ENCODE peak calls at places on chromosomes 12 and 14, in eight cellular contexts. R is suprapubic skin, Q is esophagus squamous epithelium, N is fibroblast of lung, L is cardiac muscle cell, M is GM23248, H is psoas muscle, D is OCI-LY7. J is an unnamed sample.

GRCh38 chr12:46267618-46268348 is 1.1 kb downstream of the SLC38A1 start:
- DNase-seq in D (peak), M (peak), Q (no peak), R (no peak), L (peak), H (no peak), N (peak), J (peak)

GRCh38 chr12:39912211-39912980 is 193.5 kb downstream of the SLC2A13 start:
- DNase-seq in L (no peak), M (no peak), Q (no peak), R (peak), H (no peak), N (no peak), D (no peak), J (no peak)

GRCh38 chr12:29148958-29149690 is at the start of gene FAR2:
- DNase-seq in Q (no peak), R (peak), L (peak), M (peak), H (peak), N (peak), D (no peak), J (peak)

GRCh38 chr12:25960176-25960575 is 1.7 kb downstream of the RASSF8 start:
- DNase-seq in M (peak), H (no peak), Q (no peak), R (no peak), D (no peak), L (peak), N (peak), J (no peak)

GRCh38 chr14:90970167-90970600 is 90.3 kb downstream of the RPS6KA5 start:
- DNase-seq in D (no peak), R (no peak), M (no peak), N (peak), L (peak), Q (no peak), H (no peak), J (peak)

GRCh38 chr12:65853489-65854157 is 29.3 kb downstream of the HMGA2 start:
- DNase-seq in R (no peak), M (peak), D (no peak), N (peak), Q (no peak), H (no peak), L (no peak), J (no peak)

GRCh38 chr14:21771671-21772070 is 98.1 kb upstream of the OR4E1 start:
- DNase-seq in N (no peak), D (no peak), L (no peak), M (no peak), H (no peak), R (no peak), Q (no peak), J (peak)

GRCh38 chr14:78598046-78598652 is 428.0 kb downstream of the NRXN3 start:
- DNase-seq in H (peak), R (no peak), D (peak), N (peak), M (peak), L (peak), Q (no peak), J (peak)

GRCh38 chr12:117125275-117125613 is 26.0 kb upstream of the TESC start:
- DNase-seq in M (peak), Q (no peak), D (no peak), H (no peak), R (no peak), L (no peak), N (no peak), J (peak)

GRCh38 chr12:52200086-52200782 is 8.4 kb upstream of the KRT80 start:
- DNase-seq in D (no peak), L (no peak), N (no peak), H (peak), M (no peak), Q (no peak), R (no peak), J (no peak)

GRCh38 chr12:4099276-4099675 is 174.3 kb upstream of the CCND2 start:
- DNase-seq in R (no peak), L (no peak), Q (no peak), N (no peak), D (no peak), H (no peak), M (no peak), J (no peak)

GRCh38 chr12:111767362-111768158 is 827 bp downstream of the ALDH2 start:
- DNase-seq in Q (no peak), N (peak), H (peak), L (peak), R (no peak), D (no peak), M (peak), J (peak)

GRCh38 chr12:111768159-111768895 is 1.6 kb downstream of the ALDH2 start:
- DNase-seq in Q (no peak), N (no peak), D (no peak), R (no peak), L (no peak), M (no peak), H (no peak), J (no peak)

GRCh38 chr12:111764120-111764821 is 2.5 kb upstream of the ALDH2 start:
- DNase-seq in D (peak), M (peak), N (no peak), L (no peak), Q (no peak), R (no peak), H (no peak), J (no peak)

GRCh38 chr12:111769599-111769998 is 2.9 kb downstream of the ALDH2 start:
- DNase-seq in Q (no peak), H (no peak), N (no peak), R (no peak), M (no peak), D (no peak), L (no peak), J (no peak)

DNA sequence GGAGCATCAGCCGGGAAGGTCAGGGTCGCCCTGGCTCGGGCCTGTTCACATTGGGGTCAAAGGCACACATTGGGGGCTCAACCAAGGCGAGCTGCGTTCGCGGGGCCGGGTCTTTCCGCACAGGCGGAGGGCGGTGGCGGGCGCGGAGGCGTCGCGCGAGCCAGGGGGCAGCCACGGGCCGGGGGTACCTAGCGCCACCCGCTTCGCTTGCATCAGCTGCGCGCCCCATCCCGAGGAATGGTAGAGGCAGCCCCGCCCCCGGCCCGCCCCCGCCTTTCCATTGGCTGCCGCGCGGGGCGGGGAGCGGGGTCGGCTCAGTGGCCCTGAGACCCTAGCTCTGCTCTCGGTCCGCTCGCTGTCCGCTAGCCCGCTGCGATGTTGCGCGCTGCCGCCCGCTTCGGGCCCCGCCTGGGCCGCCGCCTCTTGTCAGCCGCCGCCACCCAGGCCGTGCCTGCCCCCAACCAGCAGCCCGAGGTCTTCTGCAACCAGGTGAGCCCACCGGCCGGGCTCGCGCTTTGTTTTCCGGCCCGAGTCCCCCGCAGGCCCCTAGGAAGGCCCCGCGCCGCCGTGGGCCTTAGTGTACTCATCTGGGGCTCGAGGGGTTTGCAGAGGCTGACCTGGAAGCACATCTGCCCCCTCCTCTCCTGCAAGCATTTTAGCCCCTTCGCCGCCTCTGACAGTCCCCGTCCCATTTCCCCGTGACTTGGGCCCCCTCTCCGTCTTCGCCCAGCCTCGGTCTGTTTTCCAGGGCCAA is at the start of gene ALDH2:
- DNase-seq in R (peak), D (peak), Q (no peak), L (peak), M (peak), N (peak), H (peak), J (peak)
- H3K27ac ChIP-seq in R (peak), D (peak), Q (peak), L (no peak), M (no peak), N (no peak), H (peak), J (no peak)

GRCh38 chr14:93960108-93960475 is 16.3 kb downstream of the ASB2 start:
- DNase-seq in R (no peak), H (no peak), Q (no peak), M (peak), N (no peak), L (no peak), D (peak), J (no peak)
- H3K27ac ChIP-seq in R (no peak), H (peak), Q (peak), M (peak), N (no peak), L (peak), D (peak), J (no peak)

DNA sequence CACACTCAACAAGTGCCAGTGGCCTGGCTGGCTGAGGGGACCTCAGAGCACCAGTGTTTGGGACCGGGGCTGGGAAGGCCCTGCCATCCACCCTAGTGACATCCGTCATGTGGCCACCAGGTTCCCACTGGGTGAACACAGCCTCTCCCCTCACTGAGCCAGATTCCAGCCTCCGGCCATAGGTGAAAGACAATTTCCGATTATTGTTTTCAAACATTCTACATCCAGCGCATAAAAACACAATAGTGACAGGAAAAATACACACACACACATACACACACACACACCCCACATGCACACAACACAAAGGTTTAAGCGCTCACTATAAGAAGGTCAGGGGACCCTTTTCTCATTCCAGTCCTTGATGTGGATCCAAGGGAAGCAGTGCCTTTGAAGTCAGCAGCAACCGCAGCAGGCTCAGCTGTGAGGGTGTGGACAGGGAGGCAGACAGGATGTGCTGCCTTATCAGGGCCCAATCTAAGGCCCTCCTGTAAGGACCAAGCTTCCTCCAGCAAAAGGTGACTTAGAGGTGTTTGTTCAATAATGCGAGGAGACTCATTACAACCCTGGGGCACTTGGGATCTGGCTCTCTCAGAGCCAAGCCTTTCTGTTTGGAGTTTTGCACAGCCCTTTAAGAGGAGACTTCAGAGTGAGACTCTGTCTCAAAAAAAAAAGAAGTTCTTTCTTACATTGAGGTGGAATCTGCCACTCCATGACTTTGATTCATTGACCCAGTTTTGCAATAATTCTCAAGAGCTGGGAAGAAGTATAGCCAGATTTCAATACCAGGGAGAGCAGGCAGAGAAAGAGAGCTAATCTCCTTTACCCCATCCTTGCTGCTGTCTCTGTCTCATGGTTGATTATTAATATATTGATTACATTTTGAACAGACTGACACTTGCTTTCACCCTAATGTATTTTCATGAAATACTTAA is 227.8 kb downstream of the ZFP36L1 start:
- DNase-seq in M (no peak), L (peak), N (no peak), D (no peak), Q (no peak), R (peak), H (no peak), J (no peak)
- H3K27ac ChIP-seq in M (no peak), L (peak), N (no peak), D (no peak), Q (peak), R (peak), H (peak), J (peak)

GRCh38 chr12:53561590-53561953 is 54.3 kb upstream of the NPFF start:
- DNase-seq in D (no peak), N (peak), L (peak), H (no peak), Q (no peak), M (peak), R (no peak), J (no peak)

GRCh38 chr12:53560912-53561589 is 53.8 kb upstream of the NPFF start:
- DNase-seq in M (peak), Q (no peak), D (no peak), L (no peak), N (no peak), H (no peak), R (no peak), J (no peak)

GRCh38 chr12:53564941-53565340 is 57.7 kb upstream of the NPFF start:
- DNase-seq in N (peak), L (no peak), M (no peak), Q (no peak), D (no peak), R (no peak), H (no peak), J (no peak)

GRCh38 chr12:53564276-53564675 is 57.0 kb upstream of the NPFF start:
- DNase-seq in H (no peak), M (no peak), D (no peak), Q (no peak), R (no peak), L (no peak), N (no peak), J (no peak)

GRCh38 chr12:53563452-53563851 is 56.2 kb upstream of the NPFF start:
- DNase-seq in R (no peak), D (no peak), H (peak), L (no peak), Q (no peak), M (no peak), N (no peak), J (no peak)
- H3K27ac ChIP-seq in R (no peak), D (no peak), H (peak), L (no peak), Q (no peak), M (no peak), N (no peak), J (no peak)

GRCh38 chr14:31043379-31043778 is 17.2 kb upstream of the STRN3 start:
- DNase-seq in M (no peak), N (no peak), L (no peak), H (no peak), D (no peak), Q (no peak), R (no peak), J (peak)

GRCh38 chr14:31036552-31036951 is 10.4 kb upstream of the STRN3 start:
- DNase-seq in H (no peak), L (no peak), D (no peak), N (no peak), Q (no peak), R (no peak), M (no peak), J (no peak)

GRCh38 chr14:31038521-31039166 is 12.5 kb upstream of the STRN3 start:
- DNase-seq in R (no peak), L (peak), N (no peak), M (peak), Q (no peak), H (no peak), D (no peak), J (no peak)

GRCh38 chr14:31042300-31042699 is 16.1 kb upstream of the STRN3 start:
- DNase-seq in M (no peak), Q (no peak), L (no peak), D (no peak), R (no peak), H (no peak), N (no peak), J (no peak)

DNA sequence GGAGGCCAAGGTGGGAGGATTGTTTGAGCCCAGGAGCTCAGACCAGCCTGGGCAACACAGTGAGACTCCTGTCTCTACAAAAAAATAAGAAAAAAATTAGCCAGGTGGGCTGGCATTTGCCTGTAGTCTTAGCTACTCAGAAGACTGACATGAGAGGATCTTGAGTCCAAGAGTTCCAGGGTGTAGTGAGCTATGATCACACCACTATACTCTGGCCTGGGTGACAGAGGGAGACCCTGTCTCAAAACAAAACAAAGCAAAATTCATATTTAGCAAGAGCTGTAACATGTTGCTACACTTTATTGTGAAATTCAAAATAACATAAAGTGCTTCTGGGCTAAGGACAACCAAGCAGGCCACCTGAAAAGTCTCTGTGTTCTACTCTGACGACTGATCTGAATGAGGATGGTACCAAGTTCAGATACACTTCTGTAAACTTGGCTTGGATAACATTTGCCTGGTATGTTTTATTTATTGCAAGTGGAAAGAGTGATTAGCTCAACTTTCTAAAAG is 11.6 kb upstream of the STRN3 start:
- DNase-seq in R (no peak), L (no peak), H (no peak), M (no peak), Q (no peak), N (no peak), D (no peak), J (no peak)
- H3K27ac ChIP-seq in R (no peak), L (no peak), H (no peak), M (no peak), Q (no peak), N (no peak), D (no peak), J (no peak)

GRCh38 chr12:96399919-96400630 is at the start of gene CDK17:
- DNase-seq in L (peak), H (peak), R (peak), N (peak), Q (peak), M (peak), D (peak), J (peak)
- H3K27ac ChIP-seq in L (peak), H (peak), R (peak), N (peak), Q (peak), M (peak), D (peak), J (peak)